ENCODE peak calls at places on chromosomes 3 and 15, in four cellular contexts. Y is K562, O is GM12878, E is GM12891. D is an unnamed sample.

GRCh38 chr3:71318459-71318827 is 265.1 kb downstream of the FOXP1 start:
- DNase-seq in Y (no peak), O (no peak), E (no peak), D (no peak)

GRCh38 chr15:21261396-21261964 is 178.8 kb downstream of the POTEB3 start:
- DNase-seq in Y (no peak), O (no peak), E (no peak), D (no peak)

GRCh38 chr15:96087180-96087886 is 243.2 kb upstream of the NR2F2 start:
- DNase-seq in Y (no peak), O (no peak), E (no peak), D (no peak)

GRCh38 chr15:50355612-50355905 is 561 bp upstream of the GABPB1 start:
- DNase-seq in Y (no peak), O (no peak), E (no peak), D (no peak)

GRCh38 chr3:78255403-78255802 is 1215.5 kb downstream of the ROBO2 start:
- DNase-seq in Y (no peak), O (no peak), E (no peak), D (no peak)

GRCh38 chr15:58423858-58424608 is 7.8 kb upstream of the LIPC start:
- DNase-seq in Y (no peak), O (no peak), E (no peak), D (no peak)

GRCh38 chr3:54965746-54966145 is 37.9 kb upstream of the LRTM1 start:
- DNase-seq in Y (no peak), O (no peak), E (no peak), D (no peak)

GRCh38 chr3:127673191-127674098 is 693 bp downstream of the ABTB1 start:
- DNase-seq in Y (peak), O (no peak), E (peak), D (no peak)

GRCh38 chr3:152403632-152404066 is 134.9 kb downstream of the MBNL1 start:
- DNase-seq in Y (no peak), O (no peak), E (no peak), D (no peak)

GRCh38 chr3:122794779-122795673 is at the start of gene SLC49A4:
- DNase-seq in Y (peak), O (peak), E (peak), D (peak)

GRCh38 chr15:88635343-88635742 is 3.5 kb upstream of the ISG20 start:
- DNase-seq in Y (no peak), O (no peak), E (no peak), D (no peak)

GRCh38 chr3:191566469-191566868 is 105.5 kb downstream of the PYDC2 start:
- DNase-seq in Y (no peak), O (no peak), E (no peak), D (no peak)

GRCh38 chr3:55461896-55462295 is 25.2 kb downstream of the WNT5A start:
- DNase-seq in Y (no peak), O (no peak), E (no peak), D (no peak)

GRCh38 chr3:144142151-144142855 is 170.7 kb downstream of the DIPK2A start:
- DNase-seq in Y (no peak), O (no peak), E (no peak), D (no peak)

GRCh38 chr3:127255516-127255915 is 32.3 kb downstream of the PRR20G start:
- DNase-seq in Y (no peak), O (no peak), E (no peak), D (no peak)

GRCh38 chr15:32802296-32802936 is 84.6 kb downstream of the GREM1 start:
- DNase-seq in Y (no peak), O (no peak), E (no peak), D (no peak)

GRCh38 chr3:55091381-55092225 is 163.7 kb upstream of the LRTM1 start:
- DNase-seq in Y (no peak), O (no peak), E (no peak), D (no peak)

GRCh38 chr3:69182588-69183299 is 60.3 kb upstream of the LMOD3 start:
- DNase-seq in Y (no peak), O (no peak), E (no peak), D (no peak)

GRCh38 chr15:99467338-99467720 is 98.5 kb upstream of the MEF2A start:
- DNase-seq in Y (no peak), O (no peak), E (no peak), D (no peak)

GRCh38 chr3:136949708-136950107 is 8.1 kb upstream of the IL20RB start:
- DNase-seq in Y (no peak), O (no peak), E (no peak), D (no peak)

GRCh38 chr3:126111126-126111551 is 27.2 kb upstream of the SLC41A3 start:
- DNase-seq in Y (no peak), O (no peak), E (no peak), D (no peak)

GRCh38 chr3:177320765-177321247 is 123.5 kb upstream of the TBL1XR1 start:
- DNase-seq in Y (no peak), O (no peak), E (no peak), D (no peak)

GRCh38 chr3:15172806-15173205 is 33.2 kb upstream of the CAPN7 start:
- DNase-seq in Y (no peak), O (no peak), E (no peak), D (no peak)

GRCh38 chr3:15174953-15175352 is 31.1 kb upstream of the CAPN7 start:
- DNase-seq in Y (no peak), O (no peak), E (no peak), D (no peak)

GRCh38 chr3:15175590-15175989 is 30.5 kb upstream of the CAPN7 start:
- DNase-seq in Y (no peak), O (no peak), E (no peak), D (no peak)

DNA sequence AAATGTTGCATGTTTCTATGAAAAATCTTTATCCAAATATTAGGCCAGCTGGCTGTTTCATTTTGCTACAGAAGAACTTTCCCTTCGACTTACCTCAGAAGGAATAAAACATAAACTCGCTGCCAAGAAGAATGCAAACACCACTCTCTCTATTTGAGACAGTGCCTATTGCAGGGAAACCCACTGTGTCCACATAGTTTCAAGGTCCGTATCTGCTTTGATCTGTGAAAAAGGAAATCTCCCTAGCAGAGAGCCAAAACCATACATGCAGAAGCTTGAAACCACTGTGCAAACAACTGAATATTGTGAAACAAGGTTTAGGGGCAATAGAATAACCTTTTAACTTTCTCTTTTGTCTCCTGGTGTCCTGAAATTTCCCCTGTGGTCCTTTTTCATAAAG is 35.0 kb upstream of the CAPN7 start:
- DNase-seq in Y (no peak), O (peak), E (no peak), D (no peak)
- TF ChIP-seq SPI1 in Y (no peak), O (no peak), E (no peak), D (no peak)

GRCh38 chr15:66789029-66790025 is 87.3 kb downstream of the SMAD6 start:
- DNase-seq in Y (peak), O (no peak), E (no peak), D (peak)
- TF ChIP-seq SPI1 in Y (no peak), O (no peak), E (no peak), D (no peak)

DNA sequence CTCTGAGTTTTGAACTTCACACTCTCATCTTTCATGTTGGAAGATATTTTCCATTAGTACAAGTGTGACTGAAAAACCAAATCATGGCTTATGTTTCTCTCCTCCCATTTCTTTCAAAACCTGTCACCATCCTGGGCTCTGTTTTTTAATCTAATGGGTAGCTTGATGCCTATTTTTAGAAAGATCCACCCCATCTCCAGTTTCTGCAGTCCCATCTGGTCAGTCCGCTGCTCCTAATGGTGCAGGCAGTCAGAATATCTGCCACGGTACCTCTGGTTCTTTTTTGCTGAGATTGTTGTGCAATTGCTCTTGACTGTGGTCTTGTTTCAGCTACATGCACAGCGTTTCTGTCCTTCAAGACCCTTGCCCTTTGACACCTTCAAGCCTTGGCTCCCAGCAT is 240.9 kb upstream of the CADM2 start:
- DNase-seq in Y (no peak), O (no peak), E (no peak), D (no peak)
- TF ChIP-seq SPI1 in Y (no peak), O (no peak), E (no peak), D (no peak)

DNA sequence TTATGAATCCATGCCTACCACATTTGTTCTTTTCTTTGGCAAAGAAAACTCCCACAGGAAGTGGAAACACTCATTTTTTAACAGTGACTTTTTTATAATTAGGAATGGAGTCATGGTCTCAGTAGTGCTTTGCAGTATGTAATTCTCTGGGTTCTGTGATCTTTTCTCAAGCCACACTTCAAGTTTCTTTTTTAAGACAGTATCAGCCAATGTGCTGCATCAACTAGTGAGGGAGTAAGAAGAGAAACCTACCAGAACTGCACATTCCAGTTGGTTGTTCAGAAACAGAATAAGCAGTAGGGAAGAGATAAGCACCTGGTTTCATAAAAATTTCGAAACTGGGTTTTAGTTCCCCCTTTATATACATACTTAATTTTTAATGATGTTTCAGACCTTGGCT is 126.3 kb downstream of the FOXB1 start:
- DNase-seq in Y (no peak), O (no peak), E (no peak), D (no peak)
- TF ChIP-seq SPI1 in Y (no peak), O (no peak), E (no peak), D (no peak)

GRCh38 chr3:10312391-10312790 is 8.5 kb downstream of the SEC13 start:
- DNase-seq in Y (no peak), O (no peak), E (no peak), D (no peak)

GRCh38 chr3:10311710-10312109 is 9.2 kb downstream of the SEC13 start:
- DNase-seq in Y (no peak), O (no peak), E (no peak), D (no peak)

GRCh38 chr3:10310578-10310977 is 10.3 kb downstream of the SEC13 start:
- DNase-seq in Y (no peak), O (no peak), E (no peak), D (no peak)

GRCh38 chr3:10308678-10309077 is 12.2 kb downstream of the SEC13 start:
- DNase-seq in Y (no peak), O (no peak), E (no peak), D (no peak)

GRCh38 chr3:10309736-10310135 is 11.2 kb downstream of the SEC13 start:
- DNase-seq in Y (no peak), O (no peak), E (no peak), D (no peak)
- TF ChIP-seq SPI1 in Y (no peak), O (no peak), E (no peak), D (no peak)

GRCh38 chr15:35043380-35044095 is 41.6 kb downstream of the NANOGP8 start:
- DNase-seq in Y (no peak), O (no peak), E (no peak), D (no peak)
- TF ChIP-seq SPI1 in Y (peak), O (peak), E (peak), D (peak)

GRCh38 chr3:37526511-37526910 is 335.2 kb upstream of the CTDSPL start:
- DNase-seq in Y (no peak), O (no peak), E (no peak), D (no peak)
- TF ChIP-seq SPI1 in Y (no peak), O (no peak), E (no peak), D (no peak)

GRCh38 chr3:37028329-37028728 is 35.0 kb downstream of the MLH1 start:
- DNase-seq in Y (peak), O (no peak), E (no peak), D (no peak)

GRCh38 chr3:37024820-37025405 is 31.6 kb downstream of the MLH1 start:
- DNase-seq in Y (no peak), O (peak), E (no peak), D (peak)

GRCh38 chr3:37026851-37027250 is 33.5 kb downstream of the MLH1 start:
- DNase-seq in Y (no peak), O (no peak), E (no peak), D (no peak)

GRCh38 chr3:37024092-37024491 is 30.8 kb downstream of the MLH1 start:
- DNase-seq in Y (peak), O (no peak), E (no peak), D (no peak)

DNA sequence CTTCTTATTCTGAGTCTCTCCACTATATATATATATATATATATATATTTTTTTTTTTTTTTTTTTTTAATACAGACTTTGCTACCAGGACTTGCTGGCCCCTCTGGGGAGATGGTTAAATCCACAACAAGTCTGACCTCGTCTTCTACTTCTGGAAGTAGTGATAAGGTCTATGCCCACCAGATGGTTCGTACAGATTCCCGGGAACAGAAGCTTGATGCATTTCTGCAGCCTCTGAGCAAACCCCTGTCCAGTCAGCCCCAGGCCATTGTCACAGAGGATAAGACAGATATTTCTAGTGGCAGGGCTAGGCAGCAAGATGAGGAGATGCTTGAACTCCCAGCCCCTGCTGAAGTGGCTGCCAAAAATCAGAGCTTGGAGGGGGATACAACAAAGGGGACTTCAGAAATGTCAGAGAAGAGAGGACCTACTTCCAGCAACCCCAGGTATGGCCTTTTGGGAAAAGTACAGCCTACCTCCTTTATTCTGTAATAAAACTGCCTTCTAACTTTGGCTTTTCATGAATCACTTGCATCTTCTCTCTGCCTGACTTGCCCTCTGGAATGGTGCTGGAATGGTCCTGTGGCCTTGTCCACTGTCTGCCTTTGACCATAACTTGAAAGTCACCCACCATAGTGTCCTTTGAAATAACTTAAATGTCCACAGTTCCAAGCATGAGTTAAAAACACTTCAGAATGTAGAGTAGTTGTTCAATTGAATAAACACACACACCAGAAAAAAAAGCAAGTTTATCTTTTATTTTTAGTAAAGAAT is 32.4 kb downstream of the MLH1 start:
- DNase-seq in Y (peak), O (no peak), E (no peak), D (no peak)
- TF ChIP-seq SPI1 in Y (no peak), O (no peak), E (no peak), D (no peak)

GRCh38 chr3:80285370-80285769 is 517.6 kb upstream of the ROBO1 start:
- DNase-seq in Y (no peak), O (no peak), E (no peak), D (no peak)
- TF ChIP-seq SPI1 in Y (no peak), O (no peak), E (no peak), D (no peak)

GRCh38 chr3:356947-357346 is 160.4 kb downstream of the CHL1 start:
- DNase-seq in Y (no peak), O (no peak), E (no peak), D (no peak)

GRCh38 chr3:355622-356021 is 159.1 kb downstream of the CHL1 start:
- DNase-seq in Y (no peak), O (no peak), E (no peak), D (no peak)

GRCh38 chr3:353191-353739 is 156.7 kb downstream of the CHL1 start:
- DNase-seq in Y (no peak), O (no peak), E (no peak), D (no peak)

GRCh38 chr3:352599-352998 is 156.0 kb downstream of the CHL1 start:
- DNase-seq in Y (no peak), O (no peak), E (no peak), D (no peak)

DNA sequence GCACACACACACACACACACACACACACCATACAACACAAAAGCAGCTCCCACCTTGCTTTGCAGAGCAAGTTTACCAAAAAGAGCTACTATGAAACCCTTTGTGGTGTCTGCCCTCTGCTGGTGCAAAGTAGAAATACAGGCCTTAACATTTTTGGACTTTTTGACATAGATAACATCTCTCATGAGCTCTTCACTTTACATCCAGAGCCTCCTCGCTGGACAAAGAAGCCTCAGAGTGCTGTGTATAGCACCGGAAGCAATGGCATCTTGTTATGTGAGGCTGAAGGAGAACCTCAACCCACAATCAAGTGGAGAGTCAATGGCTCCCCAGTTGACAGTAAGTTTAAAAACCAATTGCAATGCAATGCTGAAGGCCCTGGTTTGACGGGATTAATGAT is 157.9 kb downstream of the CHL1 start:
- DNase-seq in Y (peak), O (peak), E (no peak), D (peak)
- TF ChIP-seq SPI1 in Y (no peak), O (no peak), E (no peak), D (no peak)

D was measured in HL-60.